ENCODE peak calls at places on chromosomes 5 and 9, in four cellular contexts. One of them, this sample, is unnamed.

GRCh38 chr9:94867281-94867841 is 140.9 kb downstream of the AOPEP start:
- DNase-seq in hippocampal formation: no peak
- DNase-seq in PC-3: peak
- DNase-seq in RWPE2: no peak
- DNase-seq in this sample: peak

GRCh38 chr9:32351845-32352244 is 32.6 kb upstream of the ACO1 start:
- DNase-seq in hippocampal formation: no peak
- DNase-seq in PC-3: peak
- DNase-seq in RWPE2: no peak
- DNase-seq in this sample: no peak

GRCh38 chr5:95565280-95565920 is 10.5 kb downstream of the ARSK start:
- DNase-seq in hippocampal formation: no peak
- DNase-seq in PC-3: peak
- DNase-seq in RWPE2: no peak
- DNase-seq in this sample: no peak

GRCh38 chr5:4017076-4017803 is 421.6 kb downstream of the IRX1 start:
- DNase-seq in hippocampal formation: no peak
- DNase-seq in PC-3: no peak
- DNase-seq in RWPE2: no peak
- DNase-seq in this sample: no peak

GRCh38 chr5:68848086-68848485 is 245.7 kb upstream of the SLC30A5 start:
- DNase-seq in hippocampal formation: no peak
- DNase-seq in PC-3: peak
- DNase-seq in RWPE2: no peak
- DNase-seq in this sample: no peak

GRCh38 chr9:16214677-16215076 is 655.8 kb downstream of the BNC2 start:
- DNase-seq in hippocampal formation: no peak
- DNase-seq in PC-3: no peak
- DNase-seq in RWPE2: no peak
- DNase-seq in this sample: no peak

GRCh38 chr9:83392228-83392627 is 146.0 kb downstream of the FRMD3 start:
- DNase-seq in hippocampal formation: no peak
- DNase-seq in PC-3: no peak
- DNase-seq in RWPE2: no peak
- DNase-seq in this sample: no peak

GRCh38 chr5:139745800-139746690 is 49.6 kb upstream of the PSD2 start:
- DNase-seq in hippocampal formation: no peak
- DNase-seq in PC-3: peak
- DNase-seq in RWPE2: peak
- DNase-seq in this sample: peak

GRCh38 chr9:31347082-31347617 is 1037.3 kb upstream of the ACO1 start:
- DNase-seq in hippocampal formation: no peak
- DNase-seq in PC-3: no peak
- DNase-seq in RWPE2: no peak
- DNase-seq in this sample: no peak

GRCh38 chr5:417765-418559 is 25.0 kb upstream of the EXOC3 start:
- DNase-seq in hippocampal formation: no peak
- DNase-seq in PC-3: no peak
- DNase-seq in RWPE2: no peak
- DNase-seq in this sample: peak

GRCh38 chr9:98644011-98644410 is 64.7 kb downstream of the GABBR2 start:
- DNase-seq in hippocampal formation: no peak
- DNase-seq in PC-3: no peak
- DNase-seq in RWPE2: no peak
- DNase-seq in this sample: no peak

GRCh38 chr5:164433471-164433870 is 928.1 kb downstream of the MAT2B start:
- DNase-seq in hippocampal formation: no peak
- DNase-seq in PC-3: peak
- DNase-seq in RWPE2: no peak
- DNase-seq in this sample: no peak

GRCh38 chr5:181235323-181235688 is 8.4 kb downstream of the RACK1 start:
- DNase-seq in hippocampal formation: no peak
- DNase-seq in PC-3: no peak
- DNase-seq in RWPE2: no peak
- DNase-seq in this sample: no peak

GRCh38 chr9:84697494-84698114 is 28.1 kb downstream of the NTRK2 start:
- DNase-seq in hippocampal formation: peak
- DNase-seq in PC-3: peak
- DNase-seq in RWPE2: peak
- DNase-seq in this sample: no peak

GRCh38 chr5:59798862-59799667 is 94.5 kb downstream of the PDE4D start:
- DNase-seq in hippocampal formation: no peak
- DNase-seq in PC-3: peak
- DNase-seq in RWPE2: no peak
- DNase-seq in this sample: no peak

This sample was measured in SHP77 treated with DMSO at 0.1 percent for 48 hours.